ENCODE peak calls at places on chromosomes 4 and X, in seven cellular contexts. R is MM.1S, L is lung, K is neuronal stem cell, A is heart right ventricle, E is right lobe of liver, G is pancreas. N is an unnamed sample.

GRCh38 chr4:139245590-139245989 is 34.4 kb downstream of the MGARP start:
- DNase-seq in G (no peak), R (no peak), E (no peak), L (no peak), K (no peak), A (no peak), N (no peak)

GRCh38 chr4:7817877-7818675 is 121.6 kb downstream of the AFAP1 start:
- DNase-seq in G (no peak), K (no peak), R (no peak), L (no peak), A (peak; percentile 26), E (no peak), N (no peak)

GRCh38 chrX:107721318-107721717 is 54.3 kb downstream of the TSC22D3 start:
- DNase-seq in R (no peak), E (no peak), G (no peak), K (no peak), L (no peak), A (no peak), N (no peak)

GRCh38 chr4:3793545-3793944 is 27.4 kb downstream of the ADRA2C start:
- DNase-seq in G (peak; percentile 16), L (no peak), A (no peak), R (no peak), E (no peak), K (no peak), N (peak; percentile 17)

GRCh38 chrX:149392896-149393295 is 112.2 kb downstream of the IDS start:
- DNase-seq in K (no peak), E (no peak), L (no peak), A (no peak), G (no peak), R (no peak), N (no peak)

GRCh38 chr4:55356991-55357461 is 11.0 kb downstream of the SRD5A3 start:
- DNase-seq in E (no peak), K (no peak), R (no peak), A (no peak), L (peak; percentile 41), G (no peak), N (no peak)

GRCh38 chr4:151676301-151676700 is 84.5 kb downstream of the GATB start:
- DNase-seq in A (no peak), E (no peak), G (no peak), R (no peak), L (no peak), K (no peak), N (no peak)

GRCh38 chr4:41280010-41280409 is 23.3 kb downstream of the UCHL1 start:
- DNase-seq in R (no peak), E (no peak), K (no peak), A (no peak), G (no peak), L (no peak), N (no peak)

GRCh38 chr4:55376698-55377097 is 19.1 kb upstream of the TMEM165 start:
- DNase-seq in R (no peak), A (no peak), L (no peak), K (no peak), E (no peak), G (no peak), N (no peak)

GRCh38 chr4:2767705-2768074 is 11.6 kb upstream of the TNIP2 start:
- DNase-seq in E (no peak), R (no peak), A (peak; percentile 79), L (no peak), G (no peak), K (no peak), N (no peak)

GRCh38 chr4:70754990-70755688 is 33.4 kb downstream of the RUFY3 start:
- DNase-seq in G (no peak), E (no peak), L (no peak), R (no peak), K (no peak), A (no peak), N (no peak)

GRCh38 chr4:67106846-67107467 is 438.3 kb downstream of the CENPC start:
- DNase-seq in R (no peak), L (no peak), G (no peak), A (no peak), K (no peak), E (no peak), N (no peak)

GRCh38 chr4:147597561-147597960 is 19.6 kb upstream of the TMEM184C start:
- DNase-seq in R (no peak), A (no peak), L (no peak), K (no peak), E (no peak), G (no peak), N (no peak)

GRCh38 chr4:31020363-31020762 is 300.2 kb downstream of the PCDH7 start:
- DNase-seq in R (no peak), A (no peak), G (no peak), E (no peak), K (no peak), L (no peak), N (no peak)

GRCh38 chr4:795726-796119 is 30.2 kb downstream of the CPLX1 start:
- DNase-seq in K (no peak), A (no peak), G (peak; percentile 40), E (no peak), R (no peak), L (no peak), N (peak; percentile 26)

GRCh38 chr4:794911-795725 is 30.8 kb downstream of the CPLX1 start:
- DNase-seq in A (no peak), R (no peak), G (peak; percentile 74), L (no peak), K (no peak), E (no peak), N (peak; percentile 75)

GRCh38 chr4:793109-793861 is 32.6 kb downstream of the CPLX1 start:
- DNase-seq in K (no peak), R (no peak), L (no peak), E (no peak), A (no peak), G (peak; percentile 63), N (peak; percentile 55)

GRCh38 chr4:792729-793108 is 33.2 kb downstream of the CPLX1 start:
- DNase-seq in K (no peak), E (no peak), L (no peak), R (no peak), A (no peak), G (peak; percentile 54), N (no peak)

DNA sequence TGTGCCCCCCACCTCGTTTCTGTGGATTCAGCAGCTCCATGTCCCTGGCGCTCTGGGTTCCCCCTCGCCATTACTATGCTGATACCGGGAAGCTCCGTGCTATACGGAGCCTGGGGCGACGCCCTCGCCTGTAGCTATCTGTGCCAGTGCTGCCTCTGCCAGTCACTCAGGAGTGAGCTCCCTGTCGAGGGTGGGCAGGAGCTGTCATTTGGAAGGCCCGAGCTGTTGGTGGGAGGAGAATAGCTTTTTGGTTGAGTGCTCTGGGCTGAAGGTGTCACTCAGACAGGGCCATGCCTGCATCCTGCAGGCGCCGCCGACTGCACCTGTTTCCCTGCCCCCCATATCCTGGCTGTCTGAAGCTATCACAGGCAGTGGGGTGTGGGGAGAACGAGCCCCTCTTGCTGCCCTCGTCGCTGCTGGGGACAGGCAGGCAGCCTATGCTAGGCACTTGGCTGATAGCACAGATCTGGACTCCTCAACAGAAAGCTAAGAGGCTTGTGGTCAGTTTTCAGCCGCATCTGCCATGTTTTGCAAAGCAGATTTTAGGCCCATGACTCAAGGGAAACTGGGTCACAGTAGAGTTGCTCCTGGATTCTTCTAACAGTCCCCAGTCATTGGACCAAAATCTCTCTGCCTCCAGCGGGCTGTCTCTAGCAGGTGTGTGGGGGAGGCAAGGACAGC is 31.8 kb downstream of the CPLX1 start:
- DNase-seq in R (no peak), A (no peak), K (no peak), G (no peak), E (no peak), L (no peak), N (peak; percentile 64)
- H3K27ac ChIP-seq in R (no peak overlapping the region), A (no peak overlapping the region), K (no peak overlapping the region), G (no peak overlapping the region), E (no peak overlapping the region), L (no peak overlapping the region), N (no peak overlapping the region)

DNA sequence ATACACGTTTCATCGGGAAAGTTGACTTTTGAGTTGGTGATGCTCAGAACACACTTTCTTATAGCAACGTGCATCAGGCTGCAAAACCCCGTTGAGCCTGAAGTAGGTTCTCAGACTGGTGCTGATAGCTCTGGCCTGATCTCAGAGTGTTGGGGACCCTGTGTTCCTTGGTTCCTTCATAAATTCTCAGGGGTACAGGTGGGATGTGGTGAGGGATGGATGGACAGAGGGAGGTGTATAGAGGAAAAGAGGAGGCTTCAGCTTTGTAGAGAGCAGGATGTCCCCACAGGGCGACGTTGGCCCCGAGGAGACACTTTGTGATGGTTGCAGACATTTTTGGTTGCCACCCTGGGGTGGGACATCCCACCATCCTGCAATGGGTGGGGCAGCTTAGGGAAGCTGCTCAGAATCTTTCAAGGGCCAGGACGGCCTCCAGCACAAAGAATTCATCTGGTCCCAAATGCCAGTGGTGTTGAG is 2.5 kb downstream of the CD99 start:
- DNase-seq in R (no peak), L (no peak), A (no peak), E (no peak), K (no peak), G (no peak), N (no peak)
- H3K4me3 ChIP-seq in R (no peak overlapping the region), L (no peak overlapping the region), A (peak overlapping the region; percentile 8), E (no peak overlapping the region), K (peak overlapping the region; percentile 26), G (no peak overlapping the region), N (no peak overlapping the region)

GRCh38 chrX:26908218-26908617 is 554.9 kb downstream of the PPP4R3C start:
- DNase-seq in R (no peak), G (no peak), E (no peak), K (no peak), A (no peak), L (no peak), N (no peak)
- H3K4me1 ChIP-seq in R (no peaks in the 10 kb centered on the region), G (no peaks in the 10 kb centered on the region), E (no peaks in the 10 kb centered on the region), K (no peaks in the 10 kb centered on the region), A (no peaks in the 10 kb centered on the region), L (no peaks in the 10 kb centered on the region), N (no peaks in the 10 kb centered on the region)

GRCh38 chrX:119756926-119757635 is 1.3 kb upstream of the SOWAHD start:
- DNase-seq in A (no peak), L (no peak), G (no peak), K (no peak), E (no peak), R (peak; percentile 23), N (no peak)

GRCh38 chrX:119757646-119757978 is 776 bp upstream of the SOWAHD start:
- DNase-seq in E (no peak), R (no peak), K (no peak), A (no peak), L (no peak), G (no peak), N (no peak)

GRCh38 chrX:119757979-119758681 is at the start of gene SOWAHD:
- DNase-seq in R (peak; percentile 52), L (no peak), E (peak; percentile 45), A (peak; percentile 34), K (no peak), G (peak; percentile 76), N (peak; percentile 69)

GRCh38 chrX:119753639-119754257 is 4.6 kb upstream of the SOWAHD start:
- DNase-seq in L (no peak), R (peak; percentile 77), K (no peak), G (no peak), E (no peak), A (no peak), N (no peak)

DNA sequence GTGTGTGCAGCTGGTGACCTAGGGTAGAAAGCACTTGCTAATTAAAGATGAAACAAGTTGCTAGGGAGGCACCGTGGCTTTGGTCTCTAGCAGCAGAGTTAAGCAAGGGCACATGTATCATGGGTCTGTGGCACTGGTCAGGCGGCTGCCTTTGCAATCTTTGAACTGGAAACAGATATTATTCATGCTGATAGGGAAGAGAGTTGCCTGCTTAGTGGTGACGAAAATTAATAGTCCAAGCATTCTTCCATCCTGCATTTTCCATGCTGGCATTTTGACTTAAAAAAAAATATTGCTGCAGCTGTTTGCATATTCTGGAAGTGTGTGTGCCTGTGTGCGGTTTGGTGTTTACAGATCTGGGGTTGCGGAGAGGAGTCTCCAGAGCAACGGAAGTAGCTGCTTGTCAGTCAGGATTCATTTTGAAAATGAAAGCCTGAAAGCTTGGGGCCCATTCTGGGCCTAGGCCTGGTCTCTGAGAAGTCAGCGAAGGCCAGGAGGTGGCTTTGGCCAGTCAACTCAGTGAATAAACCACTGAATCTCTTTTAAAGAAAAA is 2.3 kb upstream of the SOWAHD start:
- DNase-seq in G (no peak), L (no peak), R (peak; percentile 91), A (no peak), E (no peak), K (no peak), N (no peak)
- H3K27ac ChIP-seq in G (no peak overlapping the region), L (no peak overlapping the region), R (peak overlapping the region; percentile 99), A (peak overlapping the region; percentile 63), E (peak overlapping the region; percentile 3), K (no peak overlapping the region), N (no peak overlapping the region)

N was measured in aorta.